ENCODE peak calls at places on chromosomes 7 and 10, in five cellular contexts. O, E, F, G and M are unnamed samples.

GRCh38 chr10:110426294-110427153 is 71.2 kb upstream of the DUSP5 start:
- DNase-seq in O (peak; percentile 98), E (peak; percentile 53), F (no peak), G (no peak), M (peak; percentile 91)

GRCh38 chr7:74482629-74483401 is 29.1 kb downstream of the GTF2IRD1 start:
- DNase-seq in O (peak; percentile 96), E (no peak), F (no peak), G (no peak), M (peak; percentile 95)

GRCh38 chr10:5297466-5297865 is 67.3 kb upstream of the UCN3 start:
- DNase-seq in O (no peak), E (peak; percentile 53), F (no peak), G (no peak), M (no peak)

GRCh38 chr7:99729501-99730261 is 5.3 kb downstream of the CYP3A7 start:
- DNase-seq in O (peak; percentile 36), E (no peak), F (no peak), G (no peak), M (no peak)

GRCh38 chr10:119803264-119803663 is 69.4 kb downstream of the MCMBP start:
- DNase-seq in O (peak; percentile 89), E (no peak), F (no peak), G (no peak), M (peak; percentile 38)

GRCh38 chr7:37363536-37364172 is 85.0 kb downstream of the ELMO1 start:
- DNase-seq in O (no peak), E (no peak), F (no peak), G (no peak), M (no peak)

GRCh38 chr7:99102361-99102760 is 41.5 kb downstream of the SMURF1 start:
- DNase-seq in O (peak; percentile 37), E (no peak), F (no peak), G (no peak), M (peak; percentile 6)

GRCh38 chr7:40305229-40305628 is 170.4 kb downstream of the SUGCT start:
- DNase-seq in O (no peak), E (no peak), F (no peak), G (no peak), M (peak; percentile 61)

GRCh38 chr7:116315293-116315692 is 105.0 kb downstream of the TES start:
- DNase-seq in O (peak; percentile 64), E (no peak), F (no peak), G (no peak), M (peak; percentile 58)

GRCh38 chr10:124688366-124688765 is 55.8 kb downstream of the FAM53B start:
- DNase-seq in O (no peak), E (no peak), F (no peak), G (no peak), M (no peak)

GRCh38 chr7:326845-327304 is 36.9 kb downstream of the FOXL3 start:
- DNase-seq in O (peak; percentile 46), E (no peak), F (no peak), G (no peak), M (peak; percentile 93)

GRCh38 chr10:125343118-125343752 is 182.9 kb upstream of the CTBP2 start:
- DNase-seq in O (peak; percentile 40), E (no peak), F (no peak), G (no peak), M (no peak)

GRCh38 chr7:87225696-87226095 is 6.2 kb upstream of the TMEM243 start:
- DNase-seq in O (peak; percentile 36), E (no peak), F (no peak), G (no peak), M (peak; percentile 72)

GRCh38 chr10:30052062-30052461 is 7.3 kb downstream of the JCAD start:
- DNase-seq in O (peak; percentile 54), E (no peak), F (no peak), G (no peak), M (no peak)

GRCh38 chr10:1595726-1596125 is 141.6 kb downstream of the ADARB2 start:
- DNase-seq in O (no peak), E (no peak), F (no peak), G (no peak), M (no peak)

GRCh38 chr7:117274951-117275350 is 47.9 kb downstream of the WNT2 start:
- DNase-seq in O (peak; percentile 51), E (no peak), F (no peak), G (no peak), M (no peak)

GRCh38 chr10:126268104-126268900 is 120.0 kb downstream of the ADAM12 start:
- DNase-seq in O (no peak), E (no peak), F (no peak), G (no peak), M (peak; percentile 17)

GRCh38 chr10:69069090-69070042 is 18.5 kb upstream of the SRGN start:
- DNase-seq in O (peak; percentile 45), E (no peak), F (no peak), G (no peak), M (no peak)

GRCh38 chr10:16439294-16439693 is 2.5 kb downstream of the PTER start:
- DNase-seq in O (peak; percentile 33), E (no peak), F (no peak), G (no peak), M (no peak)

GRCh38 chr10:35040761-35041501 is 49.2 kb downstream of the CUL2 start:
- DNase-seq in O (peak; percentile 88), E (no peak), F (no peak), G (no peak), M (no peak)

GRCh38 chr10:79942261-79943185 is 6.4 kb downstream of the SFTPD start:
- DNase-seq in O (no peak), E (no peak), F (no peak), G (no peak), M (no peak)

GRCh38 chr10:29117781-29118180 is 171.1 kb upstream of the LYZL1 start:
- DNase-seq in O (no peak), E (no peak), F (no peak), G (no peak), M (no peak)

GRCh38 chr10:124282326-124282725 is 136.4 kb downstream of the OAT start:
- DNase-seq in O (no peak), E (no peak), F (no peak), G (no peak), M (no peak)

GRCh38 chr7:73850781-73851207 is 8.5 kb upstream of the METTL27 start:
- DNase-seq in O (peak; percentile 99), E (no peak), F (no peak), G (no peak), M (peak; percentile 98)

GRCh38 chr7:111535142-111535541 is 27.1 kb downstream of the IMMP2L start:
- DNase-seq in O (no peak), E (no peak), F (no peak), G (no peak), M (no peak)

GRCh38 chr7:148270576-148270975 is 320.0 kb upstream of the C7orf33 start:
- DNase-seq in O (no peak), E (no peak), F (no peak), G (no peak), M (no peak)

GRCh38 chr10:122287584-122287983 is 16.5 kb downstream of the BTBD16 start:
- DNase-seq in O (no peak), E (no peak), F (no peak), G (no peak), M (no peak)

GRCh38 chr7:35254496-35255416 is 856 bp upstream of the TBX20 start:
- DNase-seq in O (no peak), E (no peak), F (no peak), G (no peak), M (no peak)

GRCh38 chr7:124120911-124121310 is 88.0 kb upstream of the TMEM229A start:
- DNase-seq in O (no peak), E (no peak), F (no peak), G (no peak), M (no peak)

GRCh38 chr7:22629056-22629455 is 97.9 kb upstream of the IL6 start:
- DNase-seq in O (no peak), E (no peak), F (no peak), G (no peak), M (no peak)